ENCODE peak calls at places on chromosomes 5 and 9, in nine cellular contexts. Y is AG09309, P is heart right ventricle, T is cardiac muscle cell, E is WTC11, G is neural crest cell, H is BJ, A is GM13976, O is AG10803. W is an unnamed sample.

GRCh38 chr5:83516962-83517750 is 45.6 kb downstream of the VCAN start:
- DNase-seq in Y (no peak), P (no peak), T (no peak), E (no peak), G (no peak), H (no peak), A (no peak), O (peak; percentile 35), W (no peak)

GRCh38 chr9:20286969-20287368 is 335.3 kb downstream of the MLLT3 start:
- DNase-seq in Y (no peak), P (no peak), T (no peak), E (no peak), G (no peak), H (no peak), A (no peak), O (no peak), W (no peak)

GRCh38 chr9:5113994-5114748 is 71.3 kb downstream of the INSL6 start:
- DNase-seq in Y (no peak), P (no peak), T (no peak), E (no peak), G (no peak), H (no peak), A (no peak), O (no peak), W (no peak)

GRCh38 chr5:56305551-56305950 is 72.4 kb upstream of the ANKRD55 start:
- DNase-seq in Y (no peak), P (no peak), T (no peak), E (no peak), G (no peak), H (no peak), A (no peak), O (peak; percentile 62), W (no peak)

GRCh38 chr9:97768731-97769130 is 71.6 kb upstream of the XPA start:
- DNase-seq in Y (peak; percentile 67), P (no peak), T (no peak), E (no peak), G (no peak), H (peak; percentile 79), A (no peak), O (peak; percentile 94), W (no peak)

GRCh38 chr5:45604092-45604491 is 92.1 kb downstream of the HCN1 start:
- DNase-seq in Y (no peak), P (no peak), T (no peak), E (no peak), G (no peak), H (no peak), A (no peak), O (no peak), W (no peak)

GRCh38 chr5:133398646-133399081 is 213.7 kb downstream of the FSTL4 start:
- DNase-seq in Y (no peak), P (no peak), T (no peak), E (no peak), G (no peak), H (no peak), A (peak; percentile 68), O (no peak), W (peak; percentile 62)

GRCh38 chr5:163386352-163386751 is 51.0 kb upstream of the CCNG1 start:
- DNase-seq in Y (no peak), P (no peak), T (no peak), E (no peak), G (no peak), H (no peak), A (no peak), O (no peak), W (no peak)

GRCh38 chr5:132905938-132906337 is 32.5 kb downstream of the LEAP2 start:
- DNase-seq in Y (no peak), P (no peak), T (no peak), E (no peak), G (no peak), H (no peak), A (no peak), O (peak; percentile 62), W (no peak)

GRCh38 chr9:89779416-89779815 is 174.6 kb downstream of the GADD45G start:
- DNase-seq in Y (no peak), P (no peak), T (no peak), E (no peak), G (no peak), H (no peak), A (no peak), O (peak; percentile 39), W (no peak)

GRCh38 chr5:97534166-97534565 is 351.1 kb upstream of the RIOK2 start:
- DNase-seq in Y (peak; percentile 89), P (no peak), T (peak; percentile 52), E (no peak), G (peak; percentile 14), H (peak; percentile 78), A (peak; percentile 52), O (peak; percentile 91), W (peak; percentile 69)
- TF ChIP-seq CTCF in Y (peak; percentile 73), P (peak; percentile 62), T (peak; percentile 69), E (peak; percentile 49), G (peak; percentile 76), H (peak; percentile 77), A (peak; percentile 48), O (peak; percentile 80), W (peak; percentile 7)

GRCh38 chr9:76458903-76459690 is at the start of gene GCNT1:
- DNase-seq in Y (no peak), P (peak; percentile 88), T (peak; percentile 89), E (peak; percentile 98), G (peak; percentile 71), H (peak; percentile 32), A (peak; percentile 97), O (peak; percentile 71), W (peak; percentile 93)
- TF ChIP-seq CTCF in Y (peak; percentile 29), P (peak; percentile 38), T (peak; percentile 52), E (no peak), G (peak; percentile 51), H (peak; percentile 52), A (peak; percentile 69), O (peak; percentile 44), W (peak; percentile 33)

GRCh38 chr9:23590601-23591000 is 235.4 kb downstream of the ELAVL2 start:
- DNase-seq in Y (no peak), P (no peak), T (no peak), E (no peak), G (no peak), H (no peak), A (no peak), O (peak; percentile 1), W (no peak)

GRCh38 chr9:23587433-23587832 is 238.6 kb downstream of the ELAVL2 start:
- DNase-seq in Y (no peak), P (peak; percentile 75), T (peak; percentile 79), E (no peak), G (no peak), H (no peak), A (no peak), O (no peak), W (no peak)

GRCh38 chr9:23582836-23583235 is 243.2 kb downstream of the ELAVL2 start:
- DNase-seq in Y (no peak), P (no peak), T (no peak), E (no peak), G (no peak), H (no peak), A (no peak), O (no peak), W (no peak)

GRCh38 chr9:23586906-23587305 is 239.1 kb downstream of the ELAVL2 start:
- DNase-seq in Y (no peak), P (no peak), T (no peak), E (no peak), G (no peak), H (no peak), A (no peak), O (no peak), W (no peak)

DNA sequence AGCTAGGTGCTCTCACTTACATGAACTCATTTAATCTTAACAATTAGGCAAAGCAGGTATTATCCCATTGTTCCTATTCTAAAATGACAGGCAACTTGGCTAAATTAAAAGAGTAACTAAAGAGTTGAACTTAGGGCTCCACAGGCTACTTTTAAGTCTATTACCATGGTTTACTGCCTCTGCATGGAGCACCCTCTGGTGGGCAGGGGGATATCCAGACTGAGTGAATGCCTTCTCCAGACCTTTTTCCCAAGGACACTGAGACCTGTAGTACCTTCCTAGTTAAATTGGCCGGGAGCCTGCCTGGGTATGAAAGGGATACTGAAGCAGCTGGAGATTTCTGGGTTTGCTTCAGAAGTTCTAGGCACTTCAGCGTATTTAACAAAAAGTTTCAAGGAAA is 238.1 kb downstream of the ELAVL2 start:
- DNase-seq in Y (no peak), P (no peak), T (no peak), E (peak; percentile 57), G (no peak), H (no peak), A (no peak), O (no peak), W (no peak)
- TF ChIP-seq CTCF in Y (no peak), P (no peak), T (no peak), E (no peak), G (no peak), H (no peak), A (no peak), O (no peak), W (no peak)

GRCh38 chr9:134570151-134570621 is 71.4 kb upstream of the COL5A1 start:
- DNase-seq in Y (no peak), P (no peak), T (no peak), E (no peak), G (no peak), H (no peak), A (no peak), O (peak; percentile 73), W (no peak)
- TF ChIP-seq CTCF in Y (no peak), P (no peak), T (no peak), E (no peak), G (no peak), H (no peak), A (no peak), O (peak; percentile 35), W (no peak)

GRCh38 chr9:24828687-24829086 is 283.0 kb upstream of the IZUMO3 start:
- DNase-seq in Y (no peak), P (no peak), T (no peak), E (no peak), G (no peak), H (no peak), A (no peak), O (no peak), W (no peak)

DNA sequence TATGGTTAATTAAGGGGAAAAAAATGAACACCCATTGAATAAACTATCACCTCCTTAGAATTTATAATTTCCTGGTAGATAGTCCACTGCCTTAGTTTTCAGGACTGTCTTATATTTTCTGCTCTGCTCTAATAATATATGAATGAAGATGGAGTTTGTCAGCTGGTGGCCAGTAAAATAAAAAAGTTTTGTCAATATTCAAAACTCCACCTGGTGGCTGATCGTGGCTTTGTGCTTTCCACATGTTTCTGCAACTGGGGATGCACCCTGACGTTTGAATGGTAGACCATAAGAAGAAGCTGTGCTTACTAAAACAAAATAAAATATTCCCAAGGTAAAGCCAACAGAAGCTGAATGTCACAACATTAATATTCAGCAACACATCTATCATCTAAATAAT is 286.6 kb upstream of the IZUMO3 start:
- DNase-seq in Y (no peak), P (no peak), T (peak; percentile 51), E (peak; percentile 25), G (peak; percentile 1), H (no peak), A (no peak), O (no peak), W (no peak)
- TF ChIP-seq CTCF in Y (no peak), P (no peak), T (no peak), E (no peak), G (peak; percentile 64), H (no peak), A (no peak), O (no peak), W (no peak)

DNA sequence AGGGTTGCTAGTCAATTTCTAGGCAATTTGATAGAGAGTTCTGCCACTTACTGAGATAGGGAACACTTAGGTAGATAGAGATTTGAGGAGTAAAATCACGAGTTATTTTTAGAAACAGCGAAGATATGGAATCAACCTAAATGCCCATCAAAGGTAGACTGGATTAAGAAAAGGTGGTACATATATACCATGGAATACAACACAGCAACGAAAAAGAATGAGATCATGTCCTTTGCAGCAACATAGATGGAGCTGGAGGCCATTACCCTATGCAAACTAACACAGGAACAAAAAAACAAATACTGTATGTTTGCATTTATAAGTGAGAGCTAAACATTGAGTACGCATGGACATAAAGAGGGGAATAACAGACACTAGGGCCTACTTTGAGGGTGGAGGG is 9.7 kb downstream of the ELL2 start:
- DNase-seq in Y (no peak), P (no peak), T (no peak), E (no peak), G (no peak), H (no peak), A (no peak), O (no peak), W (no peak)
- TF ChIP-seq CTCF in Y (no peak), P (no peak), T (no peak), E (no peak), G (no peak), H (no peak), A (no peak), O (no peak), W (no peak)

W was measured in GM20000.